ENCODE peak calls at places on chromosomes 5 and 9, in four cellular contexts. W, O, C and T are unnamed samples.

GRCh38 chr9:4382722-4383317 is 83.0 kb upstream of the GLIS3 start:
- DNase-seq in O (no peak), W (no peak), C (peak), T (no peak)

GRCh38 chr9:7259544-7260241 is 501.9 kb downstream of the KDM4C start:
- DNase-seq in O (no peak), C (no peak), W (no peak), T (no peak)

GRCh38 chr5:13653709-13654108 is 290.8 kb downstream of the DNAH5 start:
- DNase-seq in W (no peak), O (no peak), C (no peak), T (no peak)

GRCh38 chr5:55865831-55866230 is 14.7 kb downstream of the IL31RA start:
- DNase-seq in C (peak), O (no peak), W (no peak), T (no peak)

GRCh38 chr5:6220346-6221088 is 157.8 kb downstream of the MED10 start:
- DNase-seq in O (no peak), W (no peak), C (no peak), T (no peak)

GRCh38 chr5:111134080-111134479 is 41.9 kb downstream of the WDR36 start:
- DNase-seq in O (no peak), W (no peak), C (peak), T (no peak)

GRCh38 chr9:30932226-30932625 is 1452.2 kb upstream of the ACO1 start:
- DNase-seq in W (no peak), C (no peak), O (no peak), T (no peak)

GRCh38 chr9:94987731-94988130 is 261.2 kb downstream of the AOPEP start:
- DNase-seq in O (no peak), W (no peak), C (no peak), T (no peak)

GRCh38 chr5:101590384-101590783 is 687.3 kb upstream of the ST8SIA4 start:
- DNase-seq in O (no peak), C (no peak), W (no peak), T (no peak)

GRCh38 chr9:110996436-110997224 is 41.6 kb downstream of the LPAR1 start:
- DNase-seq in W (no peak), O (peak), C (no peak), T (no peak)

GRCh38 chr5:73157399-73158303 is 15.3 kb upstream of the TMEM174 start:
- DNase-seq in O (no peak), W (no peak), C (no peak), T (no peak)

DNA sequence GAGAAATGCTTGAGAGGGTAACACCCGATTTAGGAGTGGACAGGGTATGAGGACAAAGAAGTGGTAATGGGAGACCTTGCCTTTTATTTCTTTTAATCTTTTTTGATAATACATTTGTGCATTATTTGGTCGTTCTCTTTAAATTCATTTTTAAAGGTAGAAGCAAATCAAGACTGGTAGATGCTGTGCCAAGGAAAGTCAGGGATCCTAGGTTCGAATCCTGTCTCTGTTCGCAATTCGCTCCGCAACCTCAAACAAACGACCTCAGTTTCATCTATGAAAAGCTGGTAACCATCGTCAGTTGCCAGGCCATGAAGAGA is 353 bp upstream of the TMED9 start:
- DNase-seq in O (no peak), C (no peak), W (no peak), T (no peak)
- H3K27ac ChIP-seq in O (peak), C (no peak), W (peak), T (no peak)

GRCh38 chr9:112041536-112042243 is 133.4 kb downstream of the SUSD1 start:
- DNase-seq in W (no peak), C (peak), O (no peak), T (no peak)

GRCh38 chr9:112035166-112035816 is 138.7 kb downstream of the UGCG start:
- DNase-seq in O (no peak), C (no peak), W (no peak), T (no peak)

GRCh38 chr9:112037281-112038016 is 137.6 kb downstream of the SUSD1 start:
- DNase-seq in O (peak), C (peak), W (no peak), T (no peak)

GRCh38 chr9:112041199-112041535 is 133.9 kb downstream of the SUSD1 start:
- DNase-seq in W (no peak), C (no peak), O (no peak), T (no peak)

GRCh38 chr9:112038017-112038408 is 137.1 kb downstream of the SUSD1 start:
- DNase-seq in C (no peak), W (no peak), O (no peak), T (no peak)
- H3K27ac ChIP-seq in C (peak), W (no peak), O (no peak), T (no peak)

GRCh38 chr5:122971333-122971732 is 65.2 kb downstream of the PPIC start:
- DNase-seq in O (no peak), W (no peak), C (no peak), T (no peak)

GRCh38 chr5:122965111-122965510 is 71.4 kb downstream of the PPIC start:
- DNase-seq in C (no peak), W (no peak), O (no peak), T (no peak)

GRCh38 chr5:122967625-122968024 is 68.9 kb downstream of the PPIC start:
- DNase-seq in W (no peak), C (no peak), O (no peak), T (no peak)

GRCh38 chr5:122963305-122963704 is 73.2 kb downstream of the PPIC start:
- DNase-seq in C (no peak), O (no peak), W (no peak), T (no peak)

GRCh38 chr5:122967085-122967484 is 69.4 kb downstream of the PPIC start:
- DNase-seq in O (no peak), W (no peak), C (no peak), T (no peak)
- H3K27ac ChIP-seq in O (no peak), W (no peak), C (no peak), T (no peak)

GRCh38 chr9:2466703-2467102 is 154.9 kb upstream of the VLDLR start:
- DNase-seq in C (no peak), O (peak), W (no peak), T (no peak)

GRCh38 chr9:2464624-2465023 is 157.0 kb upstream of the VLDLR start:
- DNase-seq in C (no peak), W (no peak), O (no peak), T (no peak)

GRCh38 chr9:2461886-2462285 is 159.7 kb upstream of the VLDLR start:
- DNase-seq in W (no peak), O (no peak), C (no peak), T (no peak)

GRCh38 chr9:2465921-2466460 is 155.6 kb upstream of the VLDLR start:
- DNase-seq in O (peak), C (peak), W (no peak), T (no peak)

DNA sequence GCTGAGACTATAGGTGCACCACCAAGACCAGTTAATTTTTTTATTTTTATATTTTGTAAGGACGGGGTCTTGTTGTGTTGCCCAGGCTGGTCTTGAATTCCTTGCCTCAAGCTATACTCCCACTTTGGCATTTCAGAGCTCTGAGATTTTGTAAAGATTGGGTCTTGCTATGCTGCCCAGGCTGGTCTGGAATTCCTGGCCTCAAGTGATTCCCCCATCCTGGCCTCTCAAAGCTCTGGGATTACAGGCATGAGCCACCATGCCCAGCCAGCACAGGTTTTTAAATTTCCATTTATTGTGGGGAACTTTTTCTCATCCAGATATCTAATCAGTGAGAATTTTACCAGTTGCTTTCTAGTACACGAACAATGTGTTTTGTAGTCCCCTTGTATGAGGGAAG is 156.1 kb upstream of the VLDLR start:
- DNase-seq in C (no peak), W (no peak), O (no peak), T (no peak)
- H3K27ac ChIP-seq in C (no peak), W (no peak), O (peak), T (no peak)

GRCh38 chr9:129270903-129271431 is 92.9 kb upstream of the IER5L start:
- DNase-seq in O (peak), W (peak), C (peak), T (no peak)
- H3K27ac ChIP-seq in O (peak), W (no peak), C (peak), T (no peak)

DNA sequence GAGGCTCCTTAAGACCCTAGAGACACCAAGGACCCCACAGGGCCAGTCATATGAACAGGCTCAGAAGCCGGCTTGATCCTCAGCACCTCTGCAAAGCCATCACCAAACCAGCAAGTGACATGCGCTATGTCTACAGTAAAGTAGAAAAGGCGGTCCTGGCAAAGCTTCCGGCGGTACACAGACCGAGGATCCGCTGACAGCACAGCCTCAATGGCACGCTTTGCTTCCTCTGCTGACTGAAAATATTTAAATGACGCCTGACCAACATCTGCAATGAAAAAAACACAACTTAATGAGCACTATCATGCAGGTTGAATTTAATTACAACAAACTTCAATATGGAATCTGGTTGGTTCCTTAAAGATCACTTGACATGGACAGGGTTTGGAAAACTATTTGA is 17.6 kb downstream of the TRMO start:
- DNase-seq in O (no peak), C (no peak), W (no peak), T (no peak)
- H3K27ac ChIP-seq in O (peak), C (no peak), W (no peak), T (peak)